ENCODE peak calls at places on chromosomes 2 and 18, in ten cellular contexts. L, Q, A, O, S, U, E, B, Z and Y are unnamed samples. For H3K27me3, the result is how much of the 10 kb centered on the place peaks cover.

GRCh38 chr2:241842620-241843211 is 16.0 kb downstream of the PDCD1 start:
- DNase-seq in L (no peak), Q (no peak), A (no peak), O (peak), S (no peak), U (no peak), E (peak), B (no peak), Z (no peak), Y (peak)

GRCh38 chr2:237257471-237257951 is 156.5 kb downstream of the COL6A3 start:
- DNase-seq in L (no peak), Q (no peak), A (peak), O (no peak), S (no peak), U (no peak), E (no peak), B (no peak), Z (no peak), Y (no peak)

GRCh38 chr2:241161646-241162281 is 11.5 kb downstream of the PPP1R7 start:
- DNase-seq in L (no peak), Q (peak), A (peak), O (no peak), S (no peak), U (no peak), E (peak), B (peak), Z (no peak), Y (peak)

GRCh38 chr2:246489-247145 is 17.2 kb downstream of the SH3YL1 start:
- DNase-seq in L (peak), Q (no peak), A (peak), O (no peak), S (no peak), U (peak), E (peak), B (no peak), Z (peak), Y (no peak)

GRCh38 chr18:25137133-25137472 is 214.9 kb downstream of the ZNF521 start:
- DNase-seq in L (no peak), Q (no peak), A (no peak), O (no peak), S (no peak), U (no peak), E (no peak), B (no peak), Z (no peak), Y (no peak)

GRCh38 chr2:202375006-202375610 is 1.0 kb upstream of the BMPR2 start:
- DNase-seq in L (no peak), Q (peak), A (peak), O (peak), S (no peak), U (peak), E (peak), B (no peak), Z (peak), Y (peak)

GRCh38 chr2:241011751-241012510 is 13.5 kb downstream of the SNED1 start:
- DNase-seq in L (no peak), Q (no peak), A (no peak), O (peak), S (peak), U (no peak), E (no peak), B (peak), Z (no peak), Y (peak)

GRCh38 chr2:12577086-12577485 is 139.7 kb upstream of the TRIB2 start:
- DNase-seq in L (no peak), Q (no peak), A (no peak), O (no peak), S (no peak), U (no peak), E (no peak), B (no peak), Z (no peak), Y (no peak)

GRCh38 chr2:26605969-26606846 is 35.0 kb downstream of the CIB4 start:
- DNase-seq in L (no peak), Q (no peak), A (no peak), O (no peak), S (peak), U (peak), E (no peak), B (no peak), Z (no peak), Y (peak)

GRCh38 chr18:22557160-22557941 is 139.6 kb upstream of the CTAGE1 start:
- DNase-seq in L (no peak), Q (no peak), A (peak), O (no peak), S (no peak), U (peak), E (no peak), B (no peak), Z (peak), Y (no peak)

GRCh38 chr2:98444436-98445166 is at the start of gene INPP4A:
- DNase-seq in L (peak), Q (no peak), A (no peak), O (peak), S (no peak), U (peak), E (peak), B (peak), Z (peak), Y (peak)

GRCh38 chr2:18209934-18210639 is 331.6 kb downstream of the KCNS3 start:
- DNase-seq in L (no peak), Q (no peak), A (peak), O (no peak), S (no peak), U (no peak), E (no peak), B (no peak), Z (no peak), Y (no peak)

GRCh38 chr2:135840601-135841000 is 3.6 kb upstream of the LCT start:
- DNase-seq in L (no peak), Q (no peak), A (no peak), O (no peak), S (no peak), U (no peak), E (no peak), B (no peak), Z (no peak), Y (no peak)

GRCh38 chr18:61569176-61569892 is 236.1 kb downstream of the CDH20 start:
- DNase-seq in L (no peak), Q (no peak), A (peak), O (no peak), S (no peak), U (peak), E (no peak), B (no peak), Z (no peak), Y (no peak)

GRCh38 chr18:36849288-36850011 is 20.5 kb downstream of the KIAA1328 start:
- DNase-seq in L (no peak), Q (no peak), A (peak), O (no peak), S (no peak), U (no peak), E (no peak), B (no peak), Z (no peak), Y (no peak)

GRCh38 chr2:25230128-25230527 is 61.7 kb upstream of the POMC start:
- DNase-seq in L (no peak), Q (no peak), A (no peak), O (no peak), S (no peak), U (no peak), E (no peak), B (no peak), Z (no peak), Y (no peak)

GRCh38 chr2:59277656-59278055 is 1036.5 kb upstream of the FANCL start:
- DNase-seq in L (no peak), Q (no peak), A (no peak), O (no peak), S (no peak), U (no peak), E (no peak), B (no peak), Z (no peak), Y (no peak)

GRCh38 chr2:59888015-59888414 is 665.4 kb downstream of the BCL11A start:
- DNase-seq in L (peak), Q (no peak), A (no peak), O (peak), S (no peak), U (peak), E (no peak), B (no peak), Z (no peak), Y (no peak)

GRCh38 chr2:170996316-170996715 is 67.3 kb downstream of the GORASP2 start:
- DNase-seq in L (no peak), Q (no peak), A (no peak), O (no peak), S (no peak), U (no peak), E (no peak), B (no peak), Z (no peak), Y (no peak)

GRCh38 chr18:77062518-77063003 is 70.0 kb downstream of the MBP start:
- DNase-seq in L (no peak), Q (no peak), A (peak), O (peak), S (no peak), U (peak), E (no peak), B (no peak), Z (no peak), Y (no peak)

GRCh38 chr2:233447506-233448219 is 93.4 kb downstream of the DGKD start:
- DNase-seq in L (no peak), Q (no peak), A (no peak), O (no peak), S (no peak), U (no peak), E (no peak), B (no peak), Z (no peak), Y (peak)

GRCh38 chr18:40152859-40153258 is 1802.2 kb upstream of the PIK3C3 start:
- DNase-seq in L (no peak), Q (no peak), A (peak), O (no peak), S (no peak), U (no peak), E (no peak), B (no peak), Z (no peak), Y (no peak)

GRCh38 chr2:45177870-45178269 is 168.6 kb upstream of the SIX2 start:
- DNase-seq in L (no peak), Q (no peak), A (peak), O (no peak), S (no peak), U (no peak), E (no peak), B (no peak), Z (no peak), Y (no peak)

GRCh38 chr2:109324859-109325258 is 195.9 kb downstream of the SH3RF3 start:
- DNase-seq in L (no peak), Q (peak), A (peak), O (no peak), S (no peak), U (no peak), E (peak), B (no peak), Z (no peak), Y (peak)

GRCh38 chr2:143745060-143745459 is 615.8 kb downstream of the ARHGAP15 start:
- DNase-seq in L (no peak), Q (no peak), A (no peak), O (no peak), S (no peak), U (peak), E (peak), B (no peak), Z (no peak), Y (no peak)

GRCh38 chr18:50805732-50806131 is 14.1 kb downstream of the MRO start:
- DNase-seq in L (no peak), Q (no peak), A (no peak), O (no peak), S (no peak), U (peak), E (no peak), B (no peak), Z (no peak), Y (no peak)

GRCh38 chr2:173076557-173077345 is 1.1 kb downstream of the MAP3K20 start:
- DNase-seq in L (no peak), Q (no peak), A (peak), O (no peak), S (no peak), U (peak), E (peak), B (no peak), Z (peak), Y (peak)

GRCh38 chr2:218063541-218064295 is 5.3 kb upstream of the RUFY4 start:
- DNase-seq in L (no peak), Q (no peak), A (no peak), O (no peak), S (no peak), U (no peak), E (peak), B (no peak), Z (no peak), Y (no peak)

GRCh38 chr18:74388227-74388626 is 68.9 kb downstream of the DIPK1C start:
- DNase-seq in L (no peak), Q (no peak), A (no peak), O (no peak), S (no peak), U (no peak), E (no peak), B (no peak), Z (no peak), Y (peak)

GRCh38 chr2:61926921-61927477 is 21.5 kb downstream of the COMMD1 start:
- DNase-seq in L (peak), Q (no peak), A (no peak), O (no peak), S (no peak), U (no peak), E (no peak), B (no peak), Z (no peak), Y (no peak)

GRCh38 chr2:61924895-61925663 is 19.6 kb downstream of the COMMD1 start:
- DNase-seq in L (no peak), Q (no peak), A (no peak), O (no peak), S (no peak), U (peak), E (no peak), B (no peak), Z (no peak), Y (no peak)

GRCh38 chr2:61920548-61920947 is 15.1 kb downstream of the COMMD1 start:
- DNase-seq in L (no peak), Q (no peak), A (no peak), O (no peak), S (no peak), U (no peak), E (no peak), B (no peak), Z (no peak), Y (no peak)

GRCh38 chr2:61922714-61923113 is 17.2 kb downstream of the COMMD1 start:
- DNase-seq in L (no peak), Q (no peak), A (no peak), O (no peak), S (no peak), U (no peak), E (no peak), B (no peak), Z (no peak), Y (no peak)
- H3K27me3 ChIP-seq in L (under half), Q (under half), A (under half), O (under half), S (under half), U (under half), E (under half), B (under half), Z (under half), Y (under half)

DNA sequence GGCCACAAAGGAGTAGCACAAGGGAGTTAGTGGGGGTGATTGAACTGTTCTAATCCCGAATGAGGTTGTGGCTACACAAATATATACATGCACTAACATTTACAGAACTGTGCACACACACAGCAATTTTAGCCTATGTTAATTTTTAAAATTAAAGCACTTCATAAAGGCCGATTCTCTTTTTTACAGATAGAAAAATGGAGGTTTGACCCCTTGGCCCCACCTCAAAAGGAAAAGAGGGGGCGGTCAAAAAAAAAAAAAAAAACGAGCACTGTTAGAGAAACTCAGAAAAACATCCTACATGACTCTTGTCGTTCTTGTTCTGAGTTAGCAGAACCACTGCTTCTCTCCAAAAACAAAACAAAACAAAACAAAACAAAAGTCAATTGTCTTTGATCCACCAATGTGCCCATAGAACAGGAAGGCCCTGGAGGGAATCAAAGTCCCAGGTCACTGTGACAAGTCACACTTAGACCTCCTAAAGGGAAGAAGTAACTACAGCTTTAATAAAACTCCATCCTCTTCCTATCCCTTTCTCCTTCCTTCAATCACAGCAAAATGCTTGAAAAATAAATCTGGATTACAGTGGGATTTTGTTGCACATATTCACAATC is 16.7 kb downstream of the LRP2 start:
- DNase-seq in L (no peak), Q (no peak), A (no peak), O (no peak), S (no peak), U (no peak), E (no peak), B (no peak), Z (no peak), Y (no peak)
- H3K27me3 ChIP-seq in L (under half), Q (under half), A (under half), O (under half), S (under half), U (under half), E (under half), B (under half), Z (under half), Y (under half)

DNA sequence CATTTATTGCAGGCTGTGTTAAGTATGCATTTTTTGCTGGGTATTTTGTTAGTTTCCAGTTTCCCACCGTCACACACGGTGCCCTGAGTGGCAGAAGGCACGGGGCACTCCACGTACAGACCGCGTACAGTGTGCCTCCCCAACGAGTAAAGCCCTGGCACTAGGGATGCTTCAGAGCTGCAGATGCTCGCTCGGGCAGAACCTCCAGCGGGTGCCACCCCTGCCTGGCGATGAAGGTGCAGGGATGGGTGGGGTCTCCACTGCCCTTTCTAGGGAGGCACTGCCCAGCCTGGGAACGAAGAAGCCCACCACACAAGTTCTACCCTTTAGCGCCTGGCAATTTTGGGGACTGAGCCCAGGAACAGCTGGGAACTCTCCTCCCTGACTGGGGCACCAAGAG is 4.1 kb downstream of the GREB1 start:
- DNase-seq in L (no peak), Q (no peak), A (no peak), O (no peak), S (no peak), U (no peak), E (no peak), B (no peak), Z (no peak), Y (no peak)
- H3K27me3 ChIP-seq in L (under half), Q (under half), A (half or more), O (under half), S (under half), U (under half), E (under half), B (under half), Z (under half), Y (under half)

DNA sequence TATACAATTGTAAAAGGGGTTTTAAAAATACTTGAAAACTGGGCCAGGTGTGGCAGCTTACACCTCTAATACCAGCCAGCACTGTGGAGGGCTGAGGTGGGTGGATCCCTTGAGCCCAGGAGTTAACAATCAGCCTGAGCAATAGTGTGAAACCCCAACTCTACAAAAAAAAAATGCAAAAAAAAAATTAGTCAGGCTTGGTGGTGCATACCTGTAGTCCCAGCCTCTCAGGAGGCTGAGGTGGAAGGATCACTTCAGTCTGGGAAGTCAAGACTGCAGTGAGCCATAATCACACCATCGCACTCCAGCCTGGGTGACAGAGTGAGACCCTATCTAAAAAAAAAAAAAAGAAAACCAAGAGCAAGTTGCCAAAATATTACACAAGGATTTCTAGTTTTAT is 182.7 kb downstream of the UBE2E3 start:
- DNase-seq in L (no peak), Q (no peak), A (no peak), O (peak), S (no peak), U (no peak), E (no peak), B (no peak), Z (no peak), Y (no peak)
- H3K27me3 ChIP-seq in L (under half), Q (under half), A (under half), O (under half), S (under half), U (under half), E (under half), B (under half), Z (under half), Y (under half)